ENCODE peak calls at places on chromosomes 12 and 14, in eight cellular contexts. Z, C, Y, R, M, E, G and K are unnamed samples.

GRCh38 chr14:68172664-68173063 is 353.1 kb downstream of the RAD51B start:
- DNase-seq in M (no peak), Y (no peak), Z (no peak), G (no peak), R (peak), E (no peak), C (no peak), K (no peak)

GRCh38 chr14:103880334-103880985 is 33.1 kb upstream of the PPP1R13B start:
- DNase-seq in Y (no peak), R (no peak), G (peak), M (no peak), E (no peak), Z (no peak), C (peak), K (peak)

GRCh38 chr12:27709932-27710591 is 570 bp upstream of the MRPS35 start:
- DNase-seq in G (no peak), R (peak), C (peak), Z (no peak), Y (peak), E (no peak), M (no peak), K (no peak)

GRCh38 chr14:68774771-68775613 is 17.9 kb downstream of the ZFP36L1 start:
- DNase-seq in Z (no peak), E (no peak), M (no peak), G (no peak), C (peak), R (no peak), Y (no peak), K (no peak)

GRCh38 chr14:57732886-57733285 is 133.0 kb downstream of the SLC35F4 start:
- DNase-seq in Y (no peak), E (no peak), G (no peak), Z (no peak), C (peak), R (no peak), M (no peak), K (no peak)

GRCh38 chr12:8629486-8630033 is 16.9 kb upstream of the AICDA start:
- DNase-seq in R (peak), E (no peak), Y (no peak), G (no peak), Z (no peak), C (peak), M (no peak), K (no peak)

GRCh38 chr12:121128908-121129704 is 3.6 kb upstream of the P2RX7 start:
- DNase-seq in C (peak), M (peak), Z (peak), R (peak), E (peak), G (peak), Y (no peak), K (peak)

GRCh38 chr12:116319316-116319715 is 41.8 kb upstream of the MED13L start:
- DNase-seq in G (peak), C (no peak), E (no peak), M (no peak), Y (peak), R (no peak), Z (no peak), K (no peak)

GRCh38 chr12:4439736-4440135 is 5.9 kb downstream of the FGF6 start:
- DNase-seq in M (no peak), Z (no peak), C (no peak), G (no peak), Y (no peak), R (no peak), E (no peak), K (no peak)

GRCh38 chr14:69615471-69616407 is 4.3 kb downstream of the SUSD6 start:
- DNase-seq in E (no peak), Y (peak), R (peak), M (peak), Z (no peak), C (peak), G (no peak), K (no peak)

GRCh38 chr14:31682768-31683167 is 121.6 kb downstream of the NUBPL start:
- DNase-seq in M (no peak), C (no peak), G (no peak), Y (no peak), Z (no peak), R (no peak), E (no peak), K (no peak)

GRCh38 chr12:44748950-44749468 is 127.1 kb downstream of the NELL2 start:
- DNase-seq in G (no peak), E (no peak), R (no peak), Y (no peak), C (no peak), M (no peak), Z (no peak), K (no peak)

GRCh38 chr14:71711619-71712018 is 220.6 kb upstream of the RGS6 start:
- DNase-seq in M (no peak), R (peak), Y (no peak), G (peak), E (no peak), C (peak), Z (no peak), K (no peak)

GRCh38 chr14:93858896-93859295 is 68.2 kb upstream of the FAM181A start:
- DNase-seq in R (no peak), M (no peak), Y (no peak), Z (no peak), G (no peak), C (no peak), E (no peak), K (no peak)

GRCh38 chr14:65231286-65231980 is 129.1 kb upstream of the MAX start:
- DNase-seq in C (no peak), Z (no peak), G (no peak), R (peak), Y (no peak), E (no peak), M (no peak), K (no peak)